ENCODE peak calls at places on chromosomes 12 and 14, in four cellular contexts. P is endothelial cell of umbilical vein, N is adrenal gland, G is upper lobe of left lung. R is an unnamed sample. For H3K27me3, the result is how much of the 10 kb centered on the place peaks cover.

GRCh38 chr12:12282761-12283160 is 15.9 kb upstream of the LRP6 start:
- DNase-seq in P (peak), N (no peak), G (no peak), R (no peak)

GRCh38 chr12:47032644-47033043 is 46.8 kb upstream of the PCED1B start:
- DNase-seq in P (peak), N (no peak), G (no peak), R (no peak)

GRCh38 chr14:97010491-97011160 is 213.4 kb downstream of the VRK1 start:
- DNase-seq in P (no peak), N (no peak), G (no peak), R (no peak)

GRCh38 chr14:25032092-25032784 is 17.7 kb downstream of the STXBP6 start:
- DNase-seq in P (no peak), N (no peak), G (no peak), R (no peak)

GRCh38 chr12:29066061-29066588 is 83.0 kb upstream of the FAR2 start:
- DNase-seq in P (peak), N (no peak), G (no peak), R (no peak)

GRCh38 chr12:52561880-52562449 is 9.0 kb upstream of the KRT71 start:
- DNase-seq in P (no peak), N (no peak), G (no peak), R (no peak)

GRCh38 chr12:127268121-127268520 is 998.8 kb upstream of the TMEM132C start:
- DNase-seq in P (no peak), N (no peak), G (no peak), R (no peak)

GRCh38 chr14:97443412-97443811 is 646.2 kb downstream of the VRK1 start:
- DNase-seq in P (no peak), N (no peak), G (no peak), R (no peak)

GRCh38 chr12:118055144-118055557 is 5.8 kb downstream of the WSB2 start:
- DNase-seq in P (peak), N (peak), G (no peak), R (no peak)

GRCh38 chr12:97168804-97169203 is 261.7 kb downstream of the NEDD1 start:
- DNase-seq in P (no peak), N (no peak), G (no peak), R (no peak)

GRCh38 chr14:101109981-101110728 is 206.6 kb upstream of the RTL1 start:
- DNase-seq in P (no peak), N (peak), G (no peak), R (no peak)

GRCh38 chr12:42172811-42173210 is 28.1 kb upstream of the GXYLT1 start:
- DNase-seq in P (no peak), N (no peak), G (no peak), R (no peak)

GRCh38 chr14:77076118-77076631 is 21.9 kb upstream of the CIPC start:
- DNase-seq in P (peak), N (peak), G (no peak), R (no peak)

GRCh38 chr14:52395728-52396127 is 81.6 kb downstream of the PTGER2 start:
- DNase-seq in P (no peak), N (no peak), G (no peak), R (no peak)

GRCh38 chr14:26709019-26709418 is 111.2 kb upstream of the NOVA1 start:
- DNase-seq in P (peak), N (no peak), G (no peak), R (no peak)

GRCh38 chr14:75142494-75142893 is 15.6 kb upstream of the NEK9 start:
- DNase-seq in P (no peak), N (no peak), G (no peak), R (no peak)

GRCh38 chr12:78864483-78865296 is at the start of gene SYT1:
- DNase-seq in P (peak), N (peak), G (peak), R (no peak)

GRCh38 chr12:103877934-103878510 is 37.0 kb upstream of the NT5DC3 start:
- DNase-seq in P (peak), N (peak), G (no peak), R (no peak)

GRCh38 chr14:75877292-75877691 is 104.5 kb downstream of the TGFB3 start:
- DNase-seq in P (no peak), N (no peak), G (no peak), R (no peak)

GRCh38 chr12:3564861-3565260 is 73.9 kb downstream of the PRMT8 start:
- DNase-seq in P (no peak), N (no peak), G (no peak), R (no peak)

DNA sequence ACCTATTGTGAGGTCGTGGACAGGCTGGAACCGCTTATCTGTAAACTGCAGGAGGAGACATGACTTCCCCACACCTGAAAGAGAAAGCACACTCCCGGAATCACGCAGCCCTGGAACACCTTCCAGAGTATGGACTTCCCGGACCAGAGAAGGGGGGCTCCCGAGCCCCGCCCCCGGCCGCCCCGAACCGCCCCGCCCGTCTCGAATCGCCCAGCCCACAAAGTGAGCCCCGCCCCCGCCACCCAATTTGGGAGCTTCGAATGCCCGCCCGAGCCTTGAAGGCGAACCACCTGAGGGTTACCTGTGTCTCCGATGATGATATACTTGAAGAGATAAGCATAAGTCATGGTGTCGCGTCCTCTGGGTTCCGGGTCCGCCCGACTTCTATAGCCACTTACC is 234 bp downstream of the RAB2B start:
- DNase-seq in P (no peak), N (peak), G (peak), R (no peak)
- TF ChIP-seq POLR2A in P (peak), N (no peak), G (no peak), R (no peak)

GRCh38 chr14:22104971-22105641 is 431.5 kb upstream of the OR4E1 start:
- DNase-seq in P (no peak), N (no peak), G (no peak), R (no peak)
- H3K27me3 ChIP-seq in P (under half), N (under half), G (under half), R (under half)

GRCh38 chr14:70916300-70916699 is 9.0 kb downstream of the PCNX1 start:
- DNase-seq in P (no peak), N (no peak), G (no peak), R (no peak)
- TF ChIP-seq CTCF in P (no peak), N (no peak), G (no peak), R (no peak)

GRCh38 chr14:38548091-38548490 is 292.2 kb upstream of the CLEC14A start:
- DNase-seq in P (no peak), N (no peak), G (no peak), R (no peak)

GRCh38 chr14:38544766-38545165 is 288.9 kb upstream of the CLEC14A start:
- DNase-seq in P (no peak), N (no peak), G (no peak), R (no peak)

GRCh38 chr14:38549549-38549948 is 293.7 kb upstream of the CLEC14A start:
- DNase-seq in P (no peak), N (no peak), G (no peak), R (no peak)

GRCh38 chr14:38546932-38547551 is 291.1 kb upstream of the CLEC14A start:
- DNase-seq in P (no peak), N (no peak), G (no peak), R (no peak)
- TF ChIP-seq POLR2A in P (no peak), N (no peak), G (no peak), R (no peak)

DNA sequence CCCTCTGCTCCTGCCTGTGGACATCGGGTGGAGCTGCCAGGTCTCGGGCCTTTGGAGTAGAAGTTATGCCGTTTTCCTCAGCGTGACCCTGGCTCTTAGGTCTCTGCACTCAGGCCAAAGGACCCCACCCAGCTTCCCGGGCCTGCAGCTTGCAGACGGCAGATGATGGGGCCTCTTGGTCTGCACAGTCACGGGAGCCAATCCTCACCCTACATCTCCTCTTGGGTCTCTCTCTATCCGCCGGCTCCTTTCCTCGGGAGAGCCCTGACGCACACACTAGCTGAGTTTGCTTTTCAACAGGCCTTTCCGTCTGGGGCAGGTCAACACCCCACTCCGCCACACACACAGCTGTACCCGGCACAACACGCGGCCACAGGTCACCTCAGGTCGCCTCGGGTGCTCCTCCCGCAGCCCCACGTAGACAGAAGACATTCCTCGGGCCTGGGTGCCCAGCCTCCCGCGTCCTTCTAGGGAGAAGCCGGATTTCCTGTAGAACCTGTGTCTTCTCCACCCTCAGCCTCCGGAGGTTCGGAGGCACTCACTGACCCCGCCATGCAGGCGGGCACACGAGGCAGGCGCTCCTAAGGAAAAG is 9.9 kb downstream of the GALNT9 start:
- DNase-seq in P (no peak), N (no peak), G (peak), R (no peak)
- H3K27me3 ChIP-seq in P (under half), N (under half), G (under half), R (half or more)

GRCh38 chr12:105567061-105567460 is 236.6 kb downstream of the C12orf75 start:
- DNase-seq in P (no peak), N (no peak), G (no peak), R (no peak)

GRCh38 chr12:105559292-105559691 is 228.8 kb downstream of the C12orf75 start:
- DNase-seq in P (no peak), N (no peak), G (no peak), R (no peak)

GRCh38 chr12:105562727-105563072 is 232.2 kb downstream of the C12orf75 start:
- DNase-seq in P (no peak), N (no peak), G (no peak), R (no peak)

GRCh38 chr12:105561981-105562726 is 231.7 kb downstream of the C12orf75 start:
- DNase-seq in P (peak), N (peak), G (no peak), R (no peak)
- TF ChIP-seq CTCF in P (no peak), N (no peak), G (no peak), R (no peak)

GRCh38 chr12:31964280-31964679 is 5.1 kb downstream of the RESF1 start:
- DNase-seq in P (no peak), N (no peak), G (no peak), R (no peak)

GRCh38 chr12:31965090-31965489 is 5.9 kb downstream of the RESF1 start:
- DNase-seq in P (no peak), N (no peak), G (no peak), R (no peak)

GRCh38 chr12:31967569-31967968 is 8.4 kb downstream of the RESF1 start:
- DNase-seq in P (no peak), N (no peak), G (no peak), R (no peak)

GRCh38 chr12:31970199-31970598 is 11.0 kb downstream of the RESF1 start:
- DNase-seq in P (no peak), N (no peak), G (no peak), R (no peak)

GRCh38 chr12:31966558-31967205 is 7.5 kb downstream of the RESF1 start:
- DNase-seq in P (peak), N (no peak), G (no peak), R (no peak)
- TF ChIP-seq POLR2A in P (peak), N (no peak), G (no peak), R (no peak)

GRCh38 chr12:53970451-53970850 is 2.5 kb upstream of the HOXC11 start:
- DNase-seq in P (no peak), N (no peak), G (no peak), R (no peak)
- H3K27me3 ChIP-seq in P (half or more), N (half or more), G (under half), R (under half)

DNA sequence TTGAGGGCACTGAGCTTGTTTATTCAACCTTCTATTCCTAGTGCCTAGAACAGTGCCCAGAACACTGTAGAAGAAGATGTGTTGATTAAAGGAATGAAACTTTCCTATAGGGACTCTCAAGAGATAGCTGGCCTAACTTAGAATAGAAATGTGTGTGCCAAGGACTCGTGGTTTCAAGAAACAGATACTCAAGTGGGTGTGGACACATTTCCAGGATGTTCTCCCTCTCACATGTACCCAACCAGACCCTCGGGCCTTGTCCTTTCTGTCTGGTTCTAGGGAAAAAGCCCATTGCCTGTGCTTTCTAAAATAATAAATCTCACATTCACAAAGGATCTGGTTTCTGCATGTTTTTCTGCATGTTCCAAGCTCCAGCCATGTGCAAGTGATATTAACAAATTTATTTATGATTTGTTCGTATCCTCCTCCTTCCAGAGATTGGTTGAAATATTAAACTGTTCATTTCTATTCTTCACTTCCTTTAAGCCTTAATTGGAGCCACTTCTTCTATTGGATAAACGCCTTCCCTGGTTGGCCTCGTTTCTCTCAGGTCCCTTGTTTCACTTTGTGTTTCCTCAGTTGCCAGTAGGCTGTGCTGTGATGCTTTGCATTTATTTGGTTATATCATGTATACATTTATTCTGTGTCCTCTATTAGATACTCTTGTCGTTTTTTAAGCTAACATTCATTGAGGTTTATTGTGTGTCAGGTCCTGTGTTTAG is 89.8 kb downstream of the CRADD start:
- DNase-seq in P (peak), N (peak), G (no peak), R (no peak)
- TF ChIP-seq CTCF in P (peak), N (peak), G (peak), R (peak)

DNA sequence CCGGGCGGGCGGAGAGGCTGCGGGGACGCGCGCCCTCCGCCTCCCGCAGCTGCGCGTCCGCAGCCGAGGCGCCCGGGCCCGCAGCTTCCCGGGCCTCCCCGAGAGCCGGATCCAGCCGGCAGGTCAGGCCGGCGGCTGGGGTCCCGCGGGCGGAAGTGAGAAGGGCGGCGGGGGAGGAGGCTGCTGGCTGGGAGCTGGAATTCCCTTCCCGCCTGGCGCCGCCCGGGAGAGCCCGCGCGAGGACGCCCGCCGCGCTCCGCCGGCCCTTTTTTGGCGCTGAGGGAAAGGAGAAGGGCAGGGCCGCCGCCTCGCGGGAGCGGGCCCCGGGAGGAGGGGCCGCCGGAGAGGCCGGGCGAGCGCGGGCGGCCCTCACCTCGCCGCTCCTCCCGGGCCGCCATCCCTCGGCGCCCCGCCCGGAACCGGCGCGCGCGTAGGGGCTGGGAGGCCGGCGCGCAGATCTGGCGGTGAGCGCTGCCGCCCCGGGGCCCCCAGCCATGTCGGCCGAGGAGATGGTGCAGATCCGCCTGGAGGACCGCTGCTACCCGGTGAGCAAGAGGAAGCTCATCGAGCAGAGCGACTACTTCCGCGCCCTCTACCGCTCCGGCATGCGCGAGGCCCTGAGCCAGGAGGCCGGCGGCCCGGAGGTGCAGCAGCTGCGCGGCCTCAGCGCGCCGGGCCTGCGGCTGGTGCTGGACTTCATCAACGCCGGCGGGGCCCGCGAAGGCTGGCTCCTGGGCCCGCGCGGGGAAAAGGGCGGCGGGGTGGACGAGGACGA is at the start of the genes KLHL42 and MANSC4:
- DNase-seq in P (peak), N (peak), G (peak), R (no peak)
- TF ChIP-seq POLR2A in P (peak), N (peak), G (no peak), R (no peak)